ENCODE peak calls at places on chromosomes 13 and 19, in eight cellular contexts. S is mucosa of descending colon, D is cardiac muscle cell, R is fibroblast of villous mesenchyme, L is OCI-LY7, T is activated B cell treated with CpG ODN at 0.5 μM for 24 hours, Z is pancreas, N is endothelial cell. K is an unnamed sample.

GRCh38 chr19:48720251-48720612 is 707 bp upstream of the MAMSTR start:
- DNase-seq in S (no peak), D (no peak), R (no peak), L (no peak), T (no peak), Z (no peak), N (no peak), K (no peak)

GRCh38 chr13:106153876-106154275 is 381.6 kb downstream of the EFNB2 start:
- DNase-seq in S (no peak), D (no peak), R (no peak), L (no peak), T (no peak), Z (no peak), N (no peak), K (no peak)

GRCh38 chr13:29901714-29902631 is 51.6 kb upstream of the UBL3 start:
- DNase-seq in S (no peak), D (no peak), R (peak), L (no peak), T (no peak), Z (peak), N (no peak), K (peak)

GRCh38 chr13:30308548-30308947 is 1.2 kb upstream of the KATNAL1 start:
- DNase-seq in S (no peak), D (peak), R (peak), L (peak), T (no peak), Z (no peak), N (no peak), K (no peak)

GRCh38 chr19:33301011-33301899 is 1.1 kb downstream of the CEBPA start:
- DNase-seq in S (peak), D (peak), R (no peak), L (no peak), T (no peak), Z (peak), N (peak), K (no peak)

GRCh38 chr13:42486711-42487198 is 87.2 kb upstream of the TNFSF11 start:
- DNase-seq in S (no peak), D (no peak), R (peak), L (no peak), T (no peak), Z (no peak), N (no peak), K (no peak)

GRCh38 chr19:18469245-18470107 is 31.5 kb upstream of the ISYNA1 start:
- DNase-seq in S (no peak), D (peak), R (peak), L (peak), T (peak), Z (no peak), N (peak), K (peak)

GRCh38 chr13:27533155-27533643 is 82.8 kb upstream of the MTIF3 start:
- DNase-seq in S (peak), D (peak), R (peak), L (peak), T (peak), Z (peak), N (peak), K (peak)

GRCh38 chr19:11383706-11384048 is 437 bp downstream of the EPOR start:
- DNase-seq in S (no peak), D (peak), R (no peak), L (no peak), T (no peak), Z (no peak), N (no peak), K (no peak)

GRCh38 chr13:111661052-111661451 is 340.6 kb downstream of the TEX29 start:
- DNase-seq in S (no peak), D (no peak), R (no peak), L (no peak), T (no peak), Z (no peak), N (no peak), K (no peak)

GRCh38 chr13:23723463-23723862 is 153.3 kb downstream of the TNFRSF19 start:
- DNase-seq in S (no peak), D (no peak), R (peak), L (no peak), T (no peak), Z (no peak), N (no peak), K (no peak)

GRCh38 chr13:76703621-76704020 is 182.6 kb downstream of the KCTD12 start:
- DNase-seq in S (no peak), D (no peak), R (no peak), L (no peak), T (no peak), Z (no peak), N (no peak), K (no peak)

GRCh38 chr19:38869160-38869835 is 8.8 kb downstream of the RINL start:
- DNase-seq in S (peak), D (no peak), R (no peak), L (peak), T (peak), Z (no peak), N (no peak), K (peak)

GRCh38 chr13:90623318-90624011 is 724.0 kb upstream of the MIR17HG start:
- DNase-seq in S (no peak), D (no peak), R (no peak), L (no peak), T (no peak), Z (no peak), N (no peak), K (no peak)

GRCh38 chr19:33235269-33235995 is 9.8 kb upstream of the SLC7A10 start:
- DNase-seq in S (peak), D (peak), R (peak), L (peak), T (peak), Z (peak), N (peak), K (peak)

GRCh38 chr13:75073791-75074190 is 408.2 kb downstream of the TBC1D4 start:
- DNase-seq in S (no peak), D (no peak), R (no peak), L (no peak), T (no peak), Z (no peak), N (no peak), K (no peak)

GRCh38 chr19:46271488-46272197 is 25.2 kb upstream of the HIF3A start:
- DNase-seq in S (no peak), D (no peak), R (peak), L (no peak), T (no peak), Z (no peak), N (no peak), K (peak)

GRCh38 chr19:35995655-35995993 is 636 bp downstream of the SDHAF1 start:
- DNase-seq in S (peak), D (peak), R (peak), L (peak), T (no peak), Z (peak), N (peak), K (peak)

GRCh38 chr13:107211073-107211472 is 643.1 kb upstream of the ARGLU1 start:
- DNase-seq in S (no peak), D (peak), R (peak), L (peak), T (no peak), Z (peak), N (peak), K (peak)

GRCh38 chr19:49987159-49987698 is 26.3 kb upstream of the SIGLEC11 start:
- DNase-seq in S (peak), D (peak), R (peak), L (peak), T (peak), Z (peak), N (peak), K (peak)

GRCh38 chr13:77207943-77208342 is 119.0 kb downstream of the MYCBP2 start:
- DNase-seq in S (no peak), D (no peak), R (peak), L (no peak), T (no peak), Z (no peak), N (no peak), K (no peak)

GRCh38 chr19:23392706-23393105 is 2.6 kb downstream of the ZNF91 start:
- DNase-seq in S (no peak), D (no peak), R (peak), L (no peak), T (no peak), Z (no peak), N (no peak), K (no peak)
- TF ChIP-seq CTCF in S (no peak), D (no peak), R (no peak), L (no peak), T (no peak), Z (no peak), N (no peak), K (no peak)

DNA sequence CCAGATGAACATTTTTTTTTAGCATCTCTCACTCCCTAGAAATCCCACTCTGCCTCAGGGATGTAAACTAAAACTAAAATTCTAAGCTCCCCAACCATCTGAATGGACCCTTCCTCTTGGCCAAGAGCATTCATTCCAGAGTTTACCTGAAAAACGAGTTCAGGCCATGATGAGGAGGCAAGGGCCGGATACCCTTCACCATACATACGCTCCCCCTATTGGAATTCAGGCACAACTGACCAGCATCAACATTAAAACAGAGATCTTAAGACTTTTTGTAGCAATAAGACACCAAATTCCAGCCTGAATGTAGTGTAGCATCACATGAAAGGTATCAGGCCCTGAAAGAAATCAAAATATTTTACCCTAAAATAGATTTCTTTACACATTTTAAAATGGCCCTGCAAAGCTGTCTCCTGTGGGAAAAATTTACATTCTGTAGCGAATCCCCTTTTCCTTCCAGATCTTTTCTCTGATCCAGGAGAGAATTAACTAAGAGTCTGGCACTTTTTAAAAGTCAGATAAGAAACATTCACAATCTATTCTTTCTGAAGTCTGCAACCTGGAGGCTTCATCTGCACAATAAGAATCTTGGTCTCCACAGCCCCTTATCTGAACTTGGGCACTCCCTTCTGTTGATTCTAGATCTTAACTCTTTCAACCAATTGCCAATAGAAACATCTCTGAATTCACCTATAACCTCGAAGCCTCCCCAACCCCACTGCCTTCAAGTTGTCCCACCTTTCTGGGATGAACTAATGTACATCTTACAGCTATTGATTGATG is 888.5 kb downstream of the UQCRFS1 start:
- DNase-seq in S (no peak), D (peak), R (no peak), L (no peak), T (no peak), Z (no peak), N (no peak), K (no peak)
- TF ChIP-seq CTCF in S (no peak), D (peak), R (no peak), L (peak), T (no peak), Z (no peak), N (no peak), K (no peak)

GRCh38 chr19:10260141-10260584 is 8.1 kb downstream of the MRPL4 start:
- DNase-seq in S (no peak), D (no peak), R (no peak), L (no peak), T (no peak), Z (no peak), N (no peak), K (peak)

GRCh38 chr19:10256551-10256950 is 4.5 kb downstream of the MRPL4 start:
- DNase-seq in S (no peak), D (no peak), R (no peak), L (no peak), T (no peak), Z (no peak), N (no peak), K (no peak)

GRCh38 chr19:10258080-10258710 is 6.2 kb downstream of the MRPL4 start:
- DNase-seq in S (no peak), D (no peak), R (no peak), L (no peak), T (no peak), Z (no peak), N (no peak), K (no peak)

GRCh38 chr19:10256970-10257615 is 5.1 kb downstream of the MRPL4 start:
- DNase-seq in S (no peak), D (no peak), R (no peak), L (no peak), T (no peak), Z (no peak), N (no peak), K (no peak)

GRCh38 chr19:10259162-10259905 is 7.3 kb downstream of the MRPL4 start:
- DNase-seq in S (peak), D (peak), R (peak), L (peak), T (peak), Z (peak), N (peak), K (peak)
- TF ChIP-seq CTCF in S (peak), D (peak), R (peak), L (peak), T (no peak), Z (peak), N (peak), K (peak)

GRCh38 chr19:3801412-3802096 is 15.4 kb upstream of the MATK start:
- DNase-seq in S (peak), D (peak), R (no peak), L (no peak), T (peak), Z (no peak), N (peak), K (peak)
- TF ChIP-seq CTCF in S (no peak), D (peak), R (peak), L (no peak), T (no peak), Z (no peak), N (no peak), K (no peak)

GRCh38 chr13:32538621-32539246 is at the start of gene N4BP2L2:
- DNase-seq in S (peak), D (peak), R (peak), L (peak), T (peak), Z (peak), N (peak), K (peak)
- TF ChIP-seq CTCF in S (no peak), D (peak), R (peak), L (peak), T (no peak), Z (no peak), N (no peak), K (no peak)

DNA sequence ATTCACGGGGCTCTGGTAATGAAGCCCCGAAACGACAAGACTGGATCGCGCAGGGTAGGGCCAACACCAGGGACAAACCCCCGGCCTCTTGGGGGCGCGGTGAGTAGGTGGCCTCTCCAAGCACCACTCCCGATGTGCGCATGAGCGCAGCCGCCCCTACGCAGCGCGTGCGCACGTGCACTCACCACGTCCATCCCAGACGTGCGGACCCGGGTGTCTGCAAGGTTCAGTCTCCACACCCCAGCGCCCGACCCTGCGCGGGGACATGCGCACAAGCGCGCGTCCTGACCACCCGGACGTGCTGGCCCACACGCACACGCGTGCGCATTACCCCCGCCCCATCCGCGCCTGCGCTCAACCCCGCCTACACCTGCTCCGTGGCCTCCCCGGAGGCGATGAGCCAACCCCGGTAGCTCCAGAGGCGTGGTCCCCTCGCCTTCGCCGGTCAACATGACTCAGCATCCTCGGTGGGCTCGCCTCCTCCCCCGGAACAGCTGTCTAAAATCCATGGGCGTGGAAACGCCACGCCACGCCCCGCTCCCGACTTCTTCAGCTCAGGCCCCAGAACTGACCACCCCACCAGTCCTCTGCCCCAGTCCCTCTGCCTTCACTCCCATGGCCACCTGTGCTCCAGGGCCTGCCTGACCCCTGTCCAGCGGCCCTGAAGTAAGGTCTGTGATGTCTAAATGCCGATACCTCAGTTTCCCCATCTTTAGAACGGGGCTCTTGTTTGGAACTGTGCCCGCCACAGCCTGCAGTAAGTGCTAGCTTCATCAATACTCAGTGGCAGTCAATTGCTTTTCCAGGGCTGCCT is 5.6 kb upstream of the GPI start:
- DNase-seq in S (peak), D (peak), R (peak), L (peak), T (peak), Z (peak), N (peak), K (peak)
- TF ChIP-seq CTCF in S (peak), D (peak), R (peak), L (peak), T (no peak), Z (peak), N (peak), K (peak)